ENCODE peak calls at places on chromosomes 16 and 17, in seven cellular contexts. I is neuronal stem cell, S is mesenchymal stem cell, Q is IMR-90, Y is H9, O is trophoblast cell, B is H1. Z is an unnamed sample.

GRCh38 chr17:66378296-66378695 is 75.9 kb downstream of the PRKCA start:
- DNase-seq in I (no peak), S (no peak), Q (peak), Y (no peak), O (no peak), B (no peak), Z (no peak)

GRCh38 chr17:61720016-61720795 is 129.2 kb upstream of the NACA2 start:
- DNase-seq in I (no peak), S (no peak), Q (peak), Y (no peak), O (no peak), B (no peak), Z (no peak)

GRCh38 chr16:87965973-87966667 is 14.9 kb downstream of the BANP start:
- DNase-seq in I (no peak), S (no peak), Q (peak), Y (no peak), O (no peak), B (no peak), Z (no peak)

GRCh38 chr16:68000024-68000423 is 740 bp upstream of the DPEP2 start:
- DNase-seq in I (no peak), S (no peak), Q (no peak), Y (no peak), O (no peak), B (no peak), Z (no peak)

GRCh38 chr17:69287168-69287567 is 39.8 kb downstream of the ABCA5 start:
- DNase-seq in I (no peak), S (peak), Q (peak), Y (no peak), O (no peak), B (no peak), Z (no peak)

GRCh38 chr17:71402661-71403141 is 718.1 kb upstream of the SOX9 start:
- DNase-seq in I (no peak), S (no peak), Q (no peak), Y (no peak), O (no peak), B (no peak), Z (no peak)

GRCh38 chr17:7408341-7408740 is 696 bp downstream of the NLGN2 start:
- DNase-seq in I (no peak), S (no peak), Q (no peak), Y (no peak), O (peak), B (no peak), Z (no peak)

GRCh38 chr17:19534562-19535149 is 1.0 kb downstream of the SLC47A1 start:
- DNase-seq in I (no peak), S (no peak), Q (no peak), Y (no peak), O (no peak), B (no peak), Z (no peak)

GRCh38 chr17:75549246-75550138 is 24.0 kb downstream of the LLGL2 start:
- DNase-seq in I (peak), S (no peak), Q (no peak), Y (peak), O (peak), B (no peak), Z (peak)

GRCh38 chr17:77332034-77332971 is 191.5 kb downstream of the SEC14L1 start:
- DNase-seq in I (no peak), S (peak), Q (no peak), Y (no peak), O (peak), B (no peak), Z (no peak)

GRCh38 chr17:17232303-17232621 is 4.7 kb downstream of the FLCN start:
- DNase-seq in I (no peak), S (no peak), Q (no peak), Y (no peak), O (no peak), B (no peak), Z (no peak)

GRCh38 chr17:5901731-5902660 is 168.2 kb upstream of the WSCD1 start:
- DNase-seq in I (no peak), S (no peak), Q (no peak), Y (peak), O (peak), B (no peak), Z (no peak)

GRCh38 chr17:80043963-80044362 is 7.5 kb downstream of the CCDC40 start:
- DNase-seq in I (no peak), S (no peak), Q (no peak), Y (no peak), O (no peak), B (no peak), Z (no peak)

GRCh38 chr16:3166505-3166886 is 21.5 kb upstream of the OR1F1 start:
- DNase-seq in I (no peak), S (no peak), Q (no peak), Y (no peak), O (no peak), B (no peak), Z (no peak)

GRCh38 chr16:3171855-3172593 is 16.0 kb upstream of the OR1F1 start:
- DNase-seq in I (no peak), S (peak), Q (peak), Y (peak), O (no peak), B (no peak), Z (peak)

GRCh38 chr16:3170440-3171180 is 17.4 kb upstream of the OR1F1 start:
- DNase-seq in I (no peak), S (peak), Q (no peak), Y (peak), O (no peak), B (no peak), Z (peak)

GRCh38 chr16:3171181-3171854 is 16.7 kb upstream of the OR1F1 start:
- DNase-seq in I (no peak), S (peak), Q (no peak), Y (no peak), O (no peak), B (no peak), Z (peak)

GRCh38 chr16:3168706-3169105 is 19.3 kb upstream of the OR1F1 start:
- DNase-seq in I (no peak), S (no peak), Q (no peak), Y (no peak), O (no peak), B (no peak), Z (no peak)
- H2BK5ac ChIP-seq in I (no peak), S (no peak), Q (no peak), Y (no peak), O (no peak), B (no peak), Z (no peak)

GRCh38 chr17:37682007-37682406 is 38.8 kb upstream of the DDX52 start:
- DNase-seq in I (no peak), S (no peak), Q (no peak), Y (no peak), O (peak), B (no peak), Z (no peak)
- H2BK5ac ChIP-seq in I (no peak), S (no peak), Q (no peak), Y (no peak), O (no peak), B (no peak), Z (no peak)

DNA sequence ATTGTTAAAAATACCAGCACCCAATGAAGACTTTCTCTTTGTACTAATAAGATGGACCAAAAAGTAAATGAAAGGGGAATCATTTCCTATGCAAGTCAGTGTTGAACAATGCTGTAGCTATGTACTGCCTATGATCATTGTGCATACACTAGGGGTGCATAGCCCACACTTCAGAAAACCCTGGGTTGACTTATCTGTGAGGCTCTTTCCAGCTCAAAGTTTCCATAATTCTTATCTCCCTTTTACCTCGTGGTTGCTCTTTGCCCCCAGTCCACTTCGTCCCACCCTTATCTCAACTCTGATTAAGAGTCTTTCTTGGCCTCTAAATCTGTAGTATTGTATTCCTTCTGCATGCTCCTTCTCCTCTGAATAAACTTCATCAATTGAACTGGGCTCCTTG is 336.8 kb downstream of the SHISA9 start:
- DNase-seq in I (no peak), S (no peak), Q (no peak), Y (no peak), O (no peak), B (no peak), Z (no peak)
- H2BK5ac ChIP-seq in I (no peak), S (no peak), Q (no peak), Y (no peak), O (no peak), B (no peak), Z (no peak)

GRCh38 chr16:28297308-28297707 is 5.0 kb downstream of the SBK1 start:
- DNase-seq in I (no peak), S (no peak), Q (no peak), Y (no peak), O (no peak), B (no peak), Z (no peak)

GRCh38 chr16:28292731-28293588 is 635 bp downstream of the SBK1 start:
- DNase-seq in I (peak), S (no peak), Q (no peak), Y (peak), O (no peak), B (no peak), Z (peak)

GRCh38 chr16:28293589-28293935 is 1.2 kb downstream of the SBK1 start:
- DNase-seq in I (no peak), S (no peak), Q (no peak), Y (no peak), O (no peak), B (no peak), Z (no peak)

GRCh38 chr16:28294201-28294600 is 1.9 kb downstream of the SBK1 start:
- DNase-seq in I (no peak), S (no peak), Q (no peak), Y (no peak), O (no peak), B (no peak), Z (no peak)

GRCh38 chr16:28295213-28295612 is 2.9 kb downstream of the SBK1 start:
- DNase-seq in I (no peak), S (no peak), Q (no peak), Y (no peak), O (no peak), B (no peak), Z (no peak)
- H2BK5ac ChIP-seq in I (peak), S (no peak), Q (no peak), Y (no peak), O (no peak), B (peak), Z (no peak)

GRCh38 chr16:3259829-3260228 is 3.4 kb upstream of the MEFV start:
- DNase-seq in I (no peak), S (no peak), Q (no peak), Y (no peak), O (peak), B (no peak), Z (no peak)
- H2BK5ac ChIP-seq in I (no peak), S (no peak), Q (no peak), Y (no peak), O (no peak), B (no peak), Z (no peak)

GRCh38 chr17:78486946-78487680 is 90.1 kb downstream of the DNAH17 start:
- DNase-seq in I (no peak), S (no peak), Q (no peak), Y (no peak), O (no peak), B (no peak), Z (no peak)
- H2BK5ac ChIP-seq in I (no peak), S (no peak), Q (no peak), Y (no peak), O (no peak), B (no peak), Z (no peak)